ENCODE peak calls at places on chromosomes 12 and 14, in four cellular contexts. Z is esophagus squamous epithelium, T is A549, I is endothelial cell. C is an unnamed sample.

GRCh38 chr14:91373591-91374245 is 43.9 kb downstream of the CCDC88C start:
- DNase-seq in T (no peak), Z (no peak), I (no peak), C (no peak)

GRCh38 chr12:70367268-70368141 is 1.4 kb downstream of the KCNMB4 start:
- DNase-seq in Z (no peak), I (no peak), T (no peak), C (no peak)

GRCh38 chr12:92553389-92553788 is 149.4 kb upstream of the PLEKHG7 start:
- DNase-seq in Z (no peak), I (no peak), T (no peak), C (no peak)

GRCh38 chr12:24608637-24609285 is 340.1 kb downstream of the BCAT1 start:
- DNase-seq in I (no peak), T (no peak), Z (no peak), C (no peak)

GRCh38 chr14:68976160-68977067 is 2.7 kb downstream of the ACTN1 start:
- DNase-seq in Z (no peak), T (no peak), I (no peak), C (no peak)

GRCh38 chr14:66709292-66709691 is 201.3 kb downstream of the GPHN start:
- DNase-seq in I (no peak), T (no peak), Z (no peak), C (no peak)

GRCh38 chr14:100962494-100962893 is 59.0 kb upstream of the RTL1 start:
- DNase-seq in T (no peak), Z (no peak), I (no peak), C (no peak)

GRCh38 chr14:65134651-65135579 is 32.6 kb upstream of the MAX start:
- DNase-seq in Z (no peak), I (no peak), T (no peak), C (no peak)

GRCh38 chr14:37230551-37231194 is 32.9 kb downstream of the MIPOL1 start:
- DNase-seq in Z (no peak), T (peak), I (peak), C (no peak)

GRCh38 chr14:68542346-68542745 is 250.5 kb downstream of the ZFP36L1 start:
- DNase-seq in I (no peak), T (no peak), Z (no peak), C (no peak)

GRCh38 chr12:123671876-123672275 is 963 bp downstream of the TCTN2 start:
- DNase-seq in T (no peak), I (no peak), Z (no peak), C (no peak)

GRCh38 chr14:100292301-100292775 is 13.9 kb downstream of the SLC25A29 start:
- DNase-seq in T (no peak), I (no peak), Z (no peak), C (no peak)

GRCh38 chr12:12327802-12328201 is 22.2 kb downstream of the MANSC1 start:
- DNase-seq in I (peak), Z (no peak), T (peak), C (no peak)

GRCh38 chr12:127280393-127281275 is 986.3 kb upstream of the TMEM132C start:
- DNase-seq in Z (no peak), I (no peak), T (peak), C (no peak)

GRCh38 chr14:75987201-75987970 is 1.8 kb downstream of the IFT43 start:
- DNase-seq in Z (no peak), I (no peak), T (no peak), C (no peak)

GRCh38 chr12:113416091-113416754 is 6.0 kb upstream of the SDSL start:
- DNase-seq in I (no peak), T (peak), Z (no peak), C (peak)

GRCh38 chr12:52604859-52605258 is 3.6 kb upstream of the KRT72 start:
- DNase-seq in Z (no peak), T (peak), I (no peak), C (no peak)

GRCh38 chr14:59422069-59422881 is 42.9 kb downstream of the GPR135 start:
- DNase-seq in T (no peak), Z (no peak), I (no peak), C (no peak)

GRCh38 chr14:56501909-56502530 is 77.6 kb upstream of the TMEM260 start:
- DNase-seq in Z (no peak), T (no peak), I (no peak), C (no peak)

GRCh38 chr14:63544641-63545234 is 1.6 kb upstream of the PPP2R5E start:
- DNase-seq in Z (no peak), T (peak), I (no peak), C (no peak)
- TF ChIP-seq CTCF in Z (no peak), T (peak), I (no peak), C (no peak)

GRCh38 chr12:121026274-121027045 is 10.2 kb upstream of the C12orf43 start:
- DNase-seq in I (no peak), T (no peak), Z (no peak), C (no peak)
- TF ChIP-seq CTCF in I (no peak), T (no peak), Z (no peak), C (peak)

GRCh38 chr12:5623411-5623810 is 191.5 kb downstream of the NTF3 start:
- DNase-seq in Z (no peak), I (no peak), T (no peak), C (no peak)
- TF ChIP-seq CTCF in Z (no peak), I (no peak), T (no peak), C (no peak)

GRCh38 chr12:51083140-51083833 is at the start of gene CSRNP2:
- DNase-seq in T (peak), Z (peak), I (peak), C (peak)
- TF ChIP-seq CTCF in T (no peak), Z (no peak), I (no peak), C (peak)

GRCh38 chr14:78674820-78675219 is 504.6 kb downstream of the NRXN3 start:
- DNase-seq in T (no peak), I (no peak), Z (no peak), C (no peak)

GRCh38 chr14:78673845-78674244 is 503.7 kb downstream of the NRXN3 start:
- DNase-seq in T (no peak), I (no peak), Z (no peak), C (no peak)
- TF ChIP-seq CTCF in T (no peak), I (no peak), Z (no peak), C (no peak)

GRCh38 chr12:47281667-47282171 is 202.0 kb upstream of the AMIGO2 start:
- DNase-seq in I (no peak), Z (no peak), T (no peak), C (no peak)

GRCh38 chr12:47286676-47287075 is 206.9 kb upstream of the AMIGO2 start:
- DNase-seq in Z (no peak), I (no peak), T (no peak), C (no peak)

GRCh38 chr12:47280543-47281330 is 201.0 kb upstream of the AMIGO2 start:
- DNase-seq in Z (no peak), T (no peak), I (no peak), C (no peak)

GRCh38 chr12:47277972-47278448 is 198.3 kb upstream of the AMIGO2 start:
- DNase-seq in T (peak), I (no peak), Z (no peak), C (peak)

DNA sequence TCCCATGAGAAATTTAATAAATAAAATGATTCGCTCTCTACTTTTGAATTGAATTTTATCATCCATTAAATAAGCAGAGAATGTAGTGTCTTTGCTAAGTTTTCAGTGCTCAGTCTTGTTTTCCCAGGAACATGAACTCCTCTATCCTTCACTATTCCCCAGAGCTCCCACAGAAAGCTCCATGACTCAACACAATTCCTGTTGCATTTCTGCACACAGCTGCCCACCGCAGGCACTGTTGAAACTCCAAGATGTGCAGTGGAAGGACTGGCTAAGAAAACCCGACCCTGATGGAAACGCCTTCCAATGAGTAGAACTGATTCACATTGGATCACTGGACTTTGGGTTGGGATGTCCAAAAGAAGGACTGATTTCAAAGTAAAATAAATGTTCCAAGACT is 202.4 kb upstream of the AMIGO2 start:
- DNase-seq in I (no peak), T (no peak), Z (no peak), C (no peak)
- TF ChIP-seq CTCF in I (no peak), T (no peak), Z (no peak), C (no peak)

GRCh38 chr12:67648306-67649164 is at the start of gene DYRK2:
- DNase-seq in Z (peak), I (peak), T (peak), C (no peak)

GRCh38 chr12:67649165-67650126 is 901 bp downstream of the DYRK2 start:
- DNase-seq in Z (no peak), T (no peak), I (peak), C (no peak)

GRCh38 chr12:67651380-67651695 is 2.8 kb downstream of the DYRK2 start:
- DNase-seq in I (no peak), T (peak), Z (no peak), C (no peak)

GRCh38 chr12:67650127-67650495 is 1.6 kb downstream of the DYRK2 start:
- DNase-seq in I (no peak), Z (no peak), T (no peak), C (no peak)

DNA sequence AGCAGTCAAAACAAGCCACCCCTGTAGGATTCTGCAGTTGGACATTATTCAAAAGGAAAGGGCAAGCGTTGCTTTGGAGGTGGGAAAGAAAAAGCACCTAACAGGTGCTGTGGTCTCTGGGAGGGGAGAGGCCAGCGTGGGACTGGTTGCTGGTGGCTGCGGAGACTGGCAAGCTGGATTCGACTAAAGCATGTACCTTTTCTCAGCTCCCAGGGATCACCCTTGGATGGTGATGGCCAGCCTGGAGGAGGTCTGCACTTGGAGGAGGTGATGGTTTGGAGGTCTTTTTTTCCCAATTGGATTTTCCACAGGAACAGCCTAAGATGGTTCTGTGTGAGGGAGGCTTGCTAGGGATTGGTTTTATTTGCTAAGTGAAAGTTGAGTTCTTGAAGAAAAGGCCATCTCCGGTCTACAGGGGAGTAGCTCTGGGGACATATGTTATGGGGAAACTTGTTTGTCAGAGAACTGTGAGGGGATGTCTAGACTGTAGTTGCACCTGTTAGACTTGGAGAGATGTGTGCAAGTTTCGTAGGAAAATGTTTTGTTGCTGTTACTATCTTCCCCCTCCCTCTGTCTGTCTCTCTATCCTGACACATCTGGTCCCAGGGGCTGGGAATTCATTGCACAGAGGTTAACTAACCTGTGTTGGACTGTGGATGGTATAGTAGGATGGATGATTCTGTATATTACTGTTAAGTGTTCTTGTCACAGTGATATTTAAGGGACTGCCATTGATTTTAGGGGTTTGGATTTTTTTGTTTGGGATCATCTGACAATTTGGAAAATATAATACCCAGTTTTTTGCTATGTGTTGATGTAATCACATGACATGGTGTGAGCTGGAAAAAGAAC is 2.2 kb downstream of the DYRK2 start:
- DNase-seq in Z (no peak), T (no peak), I (no peak), C (no peak)
- TF ChIP-seq CTCF in Z (no peak), T (no peak), I (no peak), C (no peak)

GRCh38 chr12:119328111-119328510 is 6.4 kb upstream of the CCDC60 start:
- DNase-seq in Z (no peak), T (peak), I (peak), C (no peak)
- TF ChIP-seq CTCF in Z (no peak), T (no peak), I (peak), C (no peak)

DNA sequence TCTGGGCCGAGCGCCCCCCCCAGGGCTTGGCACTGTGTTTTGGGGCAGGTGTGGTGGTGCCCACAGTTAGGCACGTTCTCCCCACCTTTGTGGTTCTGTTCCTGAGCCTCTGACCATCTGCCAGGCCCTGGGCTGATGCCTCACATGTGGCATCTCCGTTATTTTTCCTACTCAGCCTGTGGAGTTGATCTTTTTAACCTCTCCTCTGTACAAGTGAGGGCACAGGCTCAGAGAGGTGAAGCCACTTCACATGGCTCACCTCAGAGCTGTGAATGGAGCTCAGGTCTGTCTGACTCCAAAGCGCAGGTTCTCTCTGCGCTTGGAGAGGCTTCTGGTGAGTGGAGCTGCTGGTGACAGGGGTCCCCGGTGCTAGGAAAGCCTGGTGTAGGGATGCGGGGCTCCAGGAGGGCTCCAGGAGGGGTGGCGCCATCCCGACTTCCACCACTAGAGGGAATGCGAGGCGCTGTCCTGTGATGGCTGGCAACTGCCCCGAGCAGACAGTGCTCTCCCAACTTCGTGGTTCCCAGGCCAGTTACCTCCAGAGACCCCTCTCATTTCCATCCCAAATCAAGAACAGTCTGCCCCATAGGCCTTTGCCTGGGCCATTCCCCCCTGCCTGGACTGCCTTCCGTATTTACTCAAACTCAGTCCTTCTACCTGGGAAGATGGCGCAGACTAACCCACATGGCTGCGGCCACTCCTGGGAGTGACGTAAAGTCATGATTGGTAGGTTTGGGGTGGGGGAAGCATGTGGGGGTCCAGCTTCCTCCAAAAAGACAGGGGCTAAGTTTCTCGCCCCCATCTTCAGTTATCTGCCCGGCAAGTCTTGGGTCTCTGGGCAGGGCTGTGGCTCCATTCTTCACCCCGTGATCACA is 9.9 kb downstream of the BCL7A start:
- DNase-seq in T (peak), I (peak), Z (no peak), C (no peak)
- TF ChIP-seq CTCF in T (peak), I (peak), Z (peak), C (peak)

GRCh38 chr14:96852823-96853422 is 55.7 kb downstream of the VRK1 start:
- DNase-seq in I (peak), Z (no peak), T (peak), C (no peak)
- TF ChIP-seq CTCF in I (peak), Z (peak), T (peak), C (peak)

C was measured in CD14-positive monocyte.